ENCODE peak calls at places on chromosomes 11 and 22, in ten cellular contexts. A is mucosa of descending colon, S is right lobe of liver, T is Panc1, F is psoas muscle, V is colonic mucosa, N is pancreas, D is upper lobe of right lung, J is IMR-90, Z is heart right ventricle. K is an unnamed sample.
A peak's percentile ranks its signal among the peaks of the same experiment; 100 is the strongest.

GRCh38 chr11:20518323-20518834 is 81.0 kb upstream of the SLC6A5 start:
- DNase-seq in A (no peak), N (no peak), D (peak; percentile 60), F (no peak), T (no peak), J (no peak), S (peak; percentile 59), V (no peak), Z (no peak), K (no peak)

GRCh38 chr11:66334605-66335442 is 1.4 kb downstream of the RIN1 start:
- DNase-seq in Z (no peak), S (no peak), A (no peak), J (no peak), F (peak; percentile 56), N (no peak), D (peak; percentile 60), V (no peak), T (no peak), K (no peak)

GRCh38 chr11:65434667-65435179 is 12.1 kb downstream of the NEAT1 start:
- DNase-seq in F (no peak), A (no peak), T (no peak), V (no peak), Z (no peak), J (peak; percentile 38), S (peak; percentile 47), D (no peak), N (no peak), K (peak; percentile 42)

GRCh38 chr11:29272019-29272654 is 744.7 kb downstream of the KCNA4 start:
- DNase-seq in N (no peak), A (no peak), F (peak; percentile 21), T (no peak), D (no peak), S (no peak), Z (no peak), J (peak; percentile 55), V (no peak), K (peak; percentile 21)

GRCh38 chr11:132158091-132158490 is 787.7 kb downstream of the NTM start:
- DNase-seq in J (peak; percentile 14), V (no peak), S (no peak), Z (no peak), F (no peak), N (no peak), D (no peak), A (peak; percentile 28), T (peak; percentile 22), K (no peak)

GRCh38 chr22:45503071-45503815 is 560 bp downstream of the FBLN1 start:
- DNase-seq in N (no peak), D (no peak), A (no peak), J (no peak), Z (no peak), F (no peak), V (no peak), S (no peak), T (no peak), K (no peak)

GRCh38 chr22:29814003-29814402 is 24.1 kb downstream of the ASCC2 start:
- DNase-seq in F (no peak), T (no peak), A (no peak), V (no peak), J (no peak), Z (no peak), D (no peak), S (no peak), N (no peak), K (no peak)

GRCh38 chr11:68021167-68021787 is 9.2 kb upstream of the NDUFS8 start:
- DNase-seq in N (no peak), V (peak; percentile 62), D (no peak), F (no peak), Z (no peak), A (peak; percentile 77), J (no peak), S (peak; percentile 72), T (no peak), K (peak; percentile 60)

GRCh38 chr11:73177380-73178091 is 35.4 kb upstream of the FCHSD2 start:
- DNase-seq in D (no peak), V (no peak), Z (peak; percentile 40), N (peak; percentile 42), S (peak; percentile 48), F (peak; percentile 66), A (no peak), T (no peak), J (no peak), K (peak; percentile 75)

GRCh38 chr22:32721328-32722180 is 80.0 kb upstream of the TIMP3 start:
- DNase-seq in S (no peak), T (no peak), Z (no peak), D (no peak), V (no peak), N (no peak), J (no peak), F (no peak), A (no peak), K (no peak)

GRCh38 chr11:66768088-66768521 is 39.1 kb upstream of the SPTBN2 start:
- DNase-seq in A (no peak), N (no peak), J (peak; percentile 21), V (no peak), T (no peak), D (no peak), Z (peak; percentile 23), S (no peak), F (no peak), K (no peak)

GRCh38 chr11:80521592-80521991 is 1080.8 kb upstream of the TENM4 start:
- DNase-seq in T (no peak), Z (no peak), D (no peak), V (no peak), J (no peak), A (no peak), N (no peak), S (no peak), F (no peak), K (no peak)

GRCh38 chr11:75328426-75329277 is 22.8 kb downstream of the ARRB1 start:
- DNase-seq in A (peak; percentile 90), N (peak; percentile 73), J (peak; percentile 81), Z (peak; percentile 79), D (peak; percentile 89), T (peak; percentile 76), S (peak; percentile 77), F (peak; percentile 73), V (peak; percentile 88), K (peak; percentile 81)

GRCh38 chr22:43110444-43110926 is at the start of gene BIK:
- DNase-seq in F (no peak), S (peak; percentile 61), T (no peak), A (peak; percentile 70), J (no peak), Z (no peak), V (peak; percentile 72), N (peak; percentile 68), D (peak; percentile 75), K (peak; percentile 67)

GRCh38 chr22:49814856-49815255 is 12.8 kb downstream of the BRD1 start:
- DNase-seq in V (no peak), N (no peak), J (no peak), D (no peak), F (peak; percentile 26), T (no peak), S (no peak), Z (no peak), A (no peak), K (no peak)
- H3K4me1 ChIP-seq in V (no peaks in the 10 kb centered on the region), N (peaks cover 12% of the 10 kb centered on the region), J (peaks cover 12% of the 10 kb centered on the region), D (peaks cover 14% of the 10 kb centered on the region), F (peaks cover 29% of the 10 kb centered on the region), T (peaks cover 3% of the 10 kb centered on the region), S (peaks cover 22% of the 10 kb centered on the region), Z (peaks cover 51% of the 10 kb centered on the region), A (no peaks in the 10 kb centered on the region), K (peaks cover 34% of the 10 kb centered on the region)

GRCh38 chr22:24543679-24544243 is 11.2 kb downstream of the GUCD1 start:
- DNase-seq in Z (no peak), A (no peak), N (no peak), J (no peak), D (no peak), S (peak; percentile 82), V (no peak), T (no peak), F (peak; percentile 60), K (no peak)
- H3K36me3 ChIP-seq in Z (peaks cover 85% of the 10 kb centered on the region), A (peaks cover 34% of the 10 kb centered on the region), N (peaks cover 35% of the 10 kb centered on the region), J (peaks cover 69% of the 10 kb centered on the region), D (peaks cover 86% of the 10 kb centered on the region), S (peaks cover 25% of the 10 kb centered on the region), V (peaks cover 24% of the 10 kb centered on the region), T (no peaks in the 10 kb centered on the region), F (peaks cover 14% of the 10 kb centered on the region), K (peaks cover 78% of the 10 kb centered on the region)

GRCh38 chr11:95135155-95135554 is 45.5 kb downstream of the ENDOD1 start:
- DNase-seq in S (no peak), A (no peak), F (no peak), J (no peak), T (no peak), V (no peak), D (no peak), N (peak; percentile 26), Z (no peak), K (no peak)
- TF ChIP-seq CTCF in S (no peak), A (no peak), F (no peak), J (no peak), T (no peak), V (no peak), D (no peak), N (no peak), Z (no peak), K (no peak)

GRCh38 chr22:38968801-38969200 is 11.4 kb downstream of the APOBEC3A start:
- DNase-seq in V (no peak), A (no peak), D (no peak), N (no peak), F (no peak), T (no peak), J (no peak), S (no peak), Z (no peak), K (no peak)
- H3K4me1 ChIP-seq in V (no peaks in the 10 kb centered on the region), A (peaks cover 5% of the 10 kb centered on the region), D (no peaks in the 10 kb centered on the region), N (no peaks in the 10 kb centered on the region), F (no peaks in the 10 kb centered on the region), T (no peaks in the 10 kb centered on the region), J (no peaks in the 10 kb centered on the region), S (no peaks in the 10 kb centered on the region), Z (no peaks in the 10 kb centered on the region), K (no peaks in the 10 kb centered on the region)

DNA sequence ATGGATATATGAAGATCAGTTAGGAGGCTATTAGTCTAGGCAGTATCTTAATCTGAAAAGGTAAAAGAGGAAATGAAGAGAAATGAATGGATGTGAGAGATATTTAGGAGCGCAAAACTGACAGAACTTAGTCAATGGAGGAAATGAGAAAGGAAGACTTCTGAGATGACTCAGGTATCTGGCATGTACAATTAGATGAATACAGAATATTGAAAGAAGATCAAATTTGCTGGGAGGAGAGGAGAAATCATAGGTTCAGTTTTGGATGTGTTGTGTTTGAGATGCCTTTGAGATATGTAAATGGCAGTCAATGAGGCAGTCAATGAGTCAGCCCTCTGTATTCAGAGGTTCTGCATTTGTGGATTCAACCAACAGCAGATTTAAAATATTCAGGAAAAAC is 42.8 kb upstream of the GAB2 start:
- DNase-seq in J (peak; percentile 71), Z (no peak), T (no peak), S (no peak), A (no peak), N (no peak), D (no peak), V (no peak), F (no peak), K (no peak)
- H3K36me3 ChIP-seq in J (peaks cover 5% of the 10 kb centered on the region), Z (peaks cover 55% of the 10 kb centered on the region), T (no peaks in the 10 kb centered on the region), S (no peaks in the 10 kb centered on the region), A (no peaks in the 10 kb centered on the region), N (no peaks in the 10 kb centered on the region), D (peaks cover 27% of the 10 kb centered on the region), V (no peaks in the 10 kb centered on the region), F (peaks cover 2% of the 10 kb centered on the region), K (no peaks in the 10 kb centered on the region)